ENCODE peak calls at places on chromosome X, in four cellular contexts. One of them, this sample, is unnamed.

GRCh38 chrX:24153796-24154189 is 4.3 kb downstream of the ZFX start:
- DNase-seq in stimulated activated CD8-positive, alpha-beta memory T cell treated with anti-CD3 and anti-CD28 coated beads, Interleukin-4, amount 100 ng/mL, for 24 hours: no peak
- DNase-seq in neural crest cell: no peak
- DNase-seq in naive B cell: no peak
- DNase-seq in this sample: no peak

GRCh38 chrX:7372843-7373525 is 225.0 kb upstream of the PUDP start:
- DNase-seq in neural crest cell: no peak
- DNase-seq in stimulated activated CD8-positive, alpha-beta memory T cell treated with anti-CD3 and anti-CD28 coated beads, Interleukin-4, amount 100 ng/mL, for 24 hours: no peak
- DNase-seq in naive B cell: no peak
- DNase-seq in this sample: no peak

GRCh38 chrX:56600141-56600540 is 36.7 kb downstream of the UBQLN2 start:
- DNase-seq in stimulated activated CD8-positive, alpha-beta memory T cell treated with anti-CD3 and anti-CD28 coated beads, Interleukin-4, amount 100 ng/mL, for 24 hours: no peak
- DNase-seq in naive B cell: no peak
- DNase-seq in neural crest cell: no peak
- DNase-seq in this sample: no peak

GRCh38 chrX:120512627-120513026 is 43.5 kb upstream of the LAMP2 start:
- DNase-seq in stimulated activated CD8-positive, alpha-beta memory T cell treated with anti-CD3 and anti-CD28 coated beads, Interleukin-4, amount 100 ng/mL, for 24 hours: no peak
- DNase-seq in naive B cell: no peak
- DNase-seq in neural crest cell: no peak
- DNase-seq in this sample: no peak

GRCh38 chrX:47499291-47499690 is 16.3 kb upstream of the ZNF41 start:
- DNase-seq in naive B cell: no peak
- DNase-seq in stimulated activated CD8-positive, alpha-beta memory T cell treated with anti-CD3 and anti-CD28 coated beads, Interleukin-4, amount 100 ng/mL, for 24 hours: no peak
- DNase-seq in neural crest cell: no peak
- DNase-seq in this sample: no peak

GRCh38 chrX:100587846-100588245 is 3.1 kb downstream of the TNMD start:
- DNase-seq in stimulated activated CD8-positive, alpha-beta memory T cell treated with anti-CD3 and anti-CD28 coated beads, Interleukin-4, amount 100 ng/mL, for 24 hours: no peak
- DNase-seq in naive B cell: no peak
- DNase-seq in neural crest cell: no peak
- DNase-seq in this sample: no peak

GRCh38 chrX:63755892-63756291 is 29.1 kb downstream of the ARHGEF9 start:
- DNase-seq in neural crest cell: no peak
- DNase-seq in naive B cell: no peak
- DNase-seq in stimulated activated CD8-positive, alpha-beta memory T cell treated with anti-CD3 and anti-CD28 coated beads, Interleukin-4, amount 100 ng/mL, for 24 hours: no peak
- DNase-seq in this sample: no peak

GRCh38 chrX:69065451-69065850 is 99.8 kb downstream of the PJA1 start:
- DNase-seq in naive B cell: no peak
- DNase-seq in stimulated activated CD8-positive, alpha-beta memory T cell treated with anti-CD3 and anti-CD28 coated beads, Interleukin-4, amount 100 ng/mL, for 24 hours: no peak
- DNase-seq in neural crest cell: no peak
- DNase-seq in this sample: no peak

GRCh38 chrX:22594771-22595170 is 322.1 kb downstream of the CBLL2 start:
- DNase-seq in neural crest cell: no peak
- DNase-seq in stimulated activated CD8-positive, alpha-beta memory T cell treated with anti-CD3 and anti-CD28 coated beads, Interleukin-4, amount 100 ng/mL, for 24 hours: no peak
- DNase-seq in naive B cell: no peak
- DNase-seq in this sample: peak

GRCh38 chrX:135484636-135485289 is 35.7 kb upstream of the INTS6L start:
- DNase-seq in stimulated activated CD8-positive, alpha-beta memory T cell treated with anti-CD3 and anti-CD28 coated beads, Interleukin-4, amount 100 ng/mL, for 24 hours: no peak
- DNase-seq in neural crest cell: no peak
- DNase-seq in naive B cell: peak
- DNase-seq in this sample: peak

GRCh38 chrX:16695079-16695676 is 17.3 kb downstream of the CTPS2 start:
- DNase-seq in neural crest cell: peak
- DNase-seq in stimulated activated CD8-positive, alpha-beta memory T cell treated with anti-CD3 and anti-CD28 coated beads, Interleukin-4, amount 100 ng/mL, for 24 hours: peak
- DNase-seq in naive B cell: peak
- DNase-seq in this sample: peak

GRCh38 chrX:110026099-110026844 is 23.4 kb downstream of the TMEM164 start:
- DNase-seq in naive B cell: no peak
- DNase-seq in stimulated activated CD8-positive, alpha-beta memory T cell treated with anti-CD3 and anti-CD28 coated beads, Interleukin-4, amount 100 ng/mL, for 24 hours: no peak
- DNase-seq in neural crest cell: no peak
- DNase-seq in this sample: no peak

GRCh38 chrX:47129879-47130358 is 14.6 kb downstream of the NDUFB11 start:
- DNase-seq in naive B cell: no peak
- DNase-seq in stimulated activated CD8-positive, alpha-beta memory T cell treated with anti-CD3 and anti-CD28 coated beads, Interleukin-4, amount 100 ng/mL, for 24 hours: no peak
- DNase-seq in neural crest cell: no peak
- DNase-seq in this sample: peak

GRCh38 chrX:77572322-77572721 is 125.1 kb downstream of the FGF16 start:
- DNase-seq in neural crest cell: no peak
- DNase-seq in naive B cell: no peak
- DNase-seq in stimulated activated CD8-positive, alpha-beta memory T cell treated with anti-CD3 and anti-CD28 coated beads, Interleukin-4, amount 100 ng/mL, for 24 hours: no peak
- DNase-seq in this sample: no peak

GRCh38 chrX:18966624-18967023 is 17.3 kb downstream of the PHKA2 start:
- DNase-seq in stimulated activated CD8-positive, alpha-beta memory T cell treated with anti-CD3 and anti-CD28 coated beads, Interleukin-4, amount 100 ng/mL, for 24 hours: no peak
- DNase-seq in neural crest cell: no peak
- DNase-seq in naive B cell: no peak
- DNase-seq in this sample: no peak

GRCh38 chrX:71105638-71106037 is 902 bp downstream of the CXorf65 start:
- DNase-seq in naive B cell: no peak
- DNase-seq in neural crest cell: no peak
- DNase-seq in stimulated activated CD8-positive, alpha-beta memory T cell treated with anti-CD3 and anti-CD28 coated beads, Interleukin-4, amount 100 ng/mL, for 24 hours: no peak
- DNase-seq in this sample: no peak

GRCh38 chrX:154710309-154710708 is 40.6 kb downstream of the GAB3 start:
- DNase-seq in neural crest cell: no peak
- DNase-seq in naive B cell: no peak
- DNase-seq in stimulated activated CD8-positive, alpha-beta memory T cell treated with anti-CD3 and anti-CD28 coated beads, Interleukin-4, amount 100 ng/mL, for 24 hours: no peak
- DNase-seq in this sample: no peak